ENCODE peak calls at places on chromosomes 3 and 15, in eight cellular contexts. B is HCT116, F is suprapubic skin, K is A549, O is stomach, V is K562, W is IMR-90, H is ovary. I is an unnamed sample. For H3K9me3 and H3K4me1, the result is how much of the 10 kb centered on the place peaks cover.

GRCh38 chr3:8482960-8483665 is 18.5 kb upstream of the LMCD1 start:
- DNase-seq in K (peak), W (peak), V (no peak), O (peak), B (no peak), F (peak), H (peak), I (peak)

GRCh38 chr3:51686056-51686455 is 15.0 kb downstream of the TEX264 start:
- DNase-seq in K (no peak), B (no peak), V (no peak), F (no peak), H (no peak), W (no peak), O (no peak), I (peak)

GRCh38 chr15:98666841-98667240 is 18.5 kb downstream of the IGF1R start:
- DNase-seq in W (no peak), H (no peak), O (no peak), F (no peak), V (no peak), B (no peak), K (no peak), I (no peak)

GRCh38 chr3:46705751-46706572 is 4.8 kb downstream of the TMIE start:
- DNase-seq in V (no peak), W (peak), H (peak), K (no peak), B (no peak), O (no peak), F (peak), I (peak)

GRCh38 chr15:67050522-67051087 is 14.8 kb upstream of the SMAD3 start:
- DNase-seq in W (no peak), K (no peak), F (no peak), O (no peak), B (no peak), H (no peak), V (no peak), I (no peak)

GRCh38 chr15:32866486-32867312 is 148.9 kb downstream of the GREM1 start:
- DNase-seq in W (peak), O (no peak), K (peak), B (no peak), H (no peak), V (no peak), F (no peak), I (no peak)

GRCh38 chr3:146148468-146148931 is 12.5 kb downstream of the PLOD2 start:
- DNase-seq in W (peak), H (no peak), F (no peak), B (no peak), O (no peak), K (no peak), V (no peak), I (no peak)

GRCh38 chr15:77784361-77785292 is 151.9 kb upstream of the LINGO1 start:
- DNase-seq in W (no peak), F (no peak), O (no peak), H (no peak), K (peak), V (peak), B (peak), I (no peak)

GRCh38 chr15:99578809-99579208 is 13.0 kb downstream of the MEF2A start:
- DNase-seq in H (no peak), V (peak), W (no peak), B (no peak), K (no peak), O (no peak), F (no peak), I (no peak)

GRCh38 chr15:52082197-52083036 is 30.2 kb downstream of the BCL2L10 start:
- DNase-seq in F (no peak), H (no peak), W (peak), B (no peak), V (no peak), O (no peak), K (no peak), I (no peak)

GRCh38 chr15:92288755-92289154 is 104.9 kb upstream of the ST8SIA2 start:
- DNase-seq in H (no peak), K (no peak), O (no peak), B (no peak), V (no peak), F (no peak), W (no peak), I (no peak)

GRCh38 chr3:27880969-27881892 is 159.1 kb upstream of the EOMES start:
- DNase-seq in W (no peak), V (no peak), O (no peak), B (no peak), F (no peak), K (no peak), H (no peak), I (no peak)

GRCh38 chr3:181698263-181698944 is 13.3 kb upstream of the SOX2 start:
- DNase-seq in V (no peak), H (no peak), K (no peak), F (no peak), O (no peak), B (no peak), W (no peak), I (no peak)

GRCh38 chr3:23071758-23072157 is 131.4 kb upstream of the UBE2E2 start:
- DNase-seq in W (no peak), B (no peak), H (no peak), F (no peak), K (no peak), V (no peak), O (no peak), I (peak)

GRCh38 chr3:55198554-55198953 is 270.7 kb upstream of the LRTM1 start:
- DNase-seq in O (no peak), W (peak), K (no peak), V (no peak), H (no peak), F (no peak), B (no peak), I (no peak)

GRCh38 chr3:13348671-13349396 is 71.3 kb downstream of the NUP210 start:
- DNase-seq in O (no peak), K (no peak), H (no peak), V (no peak), F (no peak), B (no peak), W (peak), I (no peak)

GRCh38 chr15:77538793-77539487 is 93.8 kb downstream of the LINGO1 start:
- DNase-seq in V (no peak), K (no peak), B (no peak), O (peak), W (no peak), H (no peak), F (no peak), I (no peak)

GRCh38 chr3:10526366-10526765 is 21.0 kb upstream of the ATP2B2 start:
- DNase-seq in H (peak), K (no peak), B (no peak), V (no peak), W (no peak), O (peak), F (peak), I (no peak)

DNA sequence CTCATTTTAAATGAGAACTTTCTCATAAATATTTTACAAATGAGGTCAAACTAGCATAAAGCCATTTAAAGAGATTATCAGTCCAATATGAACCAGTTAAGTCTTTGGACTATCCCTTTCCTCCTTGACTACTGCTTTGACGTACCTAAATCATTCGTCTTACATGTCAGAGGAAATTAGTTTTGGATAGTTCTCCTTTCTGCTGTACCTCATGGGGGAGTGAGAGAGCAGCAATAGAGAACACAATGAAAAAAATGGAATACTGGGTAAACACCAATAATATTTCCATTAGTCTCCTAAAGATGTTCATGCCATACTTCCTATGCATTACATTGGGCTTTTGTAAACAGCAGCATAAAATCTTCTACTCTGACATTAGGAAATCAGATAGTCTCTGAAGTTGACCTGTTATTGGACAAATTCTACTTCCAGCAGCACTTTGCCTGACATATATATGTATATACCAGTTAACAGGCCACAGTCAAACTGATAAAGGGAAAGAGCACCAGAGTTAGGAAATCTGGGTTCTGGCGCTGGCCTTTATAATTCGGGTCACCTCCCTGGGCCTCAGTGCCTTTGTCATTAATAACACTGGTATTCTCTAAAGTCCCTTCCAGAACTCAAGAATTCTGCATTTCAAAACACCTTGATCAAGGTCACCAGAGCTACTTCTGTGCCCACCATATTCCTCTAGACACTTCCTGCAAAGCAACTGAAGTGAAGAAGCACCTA is 26.8 kb downstream of the TIMMDC1 start:
- DNase-seq in K (no peak), W (no peak), V (peak), H (no peak), B (no peak), O (no peak), F (no peak), I (no peak)
- H3K9me3 ChIP-seq in K (under half), W (under half), V (under half), H (under half), B (under half), O (under half), F (under half), I (under half)

DNA sequence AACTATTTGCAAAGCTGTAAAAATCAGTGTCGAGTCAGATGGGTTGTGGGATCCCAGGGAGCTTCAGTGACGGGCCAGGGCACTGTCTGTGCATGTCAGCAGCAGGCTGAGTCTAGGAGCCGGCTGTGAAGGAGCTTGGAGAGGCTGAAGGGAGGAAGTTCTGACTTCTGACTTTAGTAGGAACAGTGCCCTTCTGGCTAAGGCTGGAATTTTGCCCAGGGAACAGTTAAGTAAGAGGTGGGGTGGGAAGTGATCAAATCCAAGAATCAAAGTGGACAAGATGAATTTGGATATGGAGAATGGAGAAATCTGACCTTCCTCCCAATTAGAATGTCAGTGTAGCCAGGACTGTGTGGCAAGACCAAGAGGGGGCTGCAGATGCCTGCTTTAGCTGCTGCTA is 77.9 kb downstream of the ABHD5 start:
- DNase-seq in W (peak), O (no peak), K (no peak), V (no peak), B (no peak), H (no peak), F (peak), I (no peak)
- TF ChIP-seq POLR2A in W (no peak), O (no peak), K (no peak), V (no peak), B (no peak), H (no peak), F (no peak), I (no peak)

DNA sequence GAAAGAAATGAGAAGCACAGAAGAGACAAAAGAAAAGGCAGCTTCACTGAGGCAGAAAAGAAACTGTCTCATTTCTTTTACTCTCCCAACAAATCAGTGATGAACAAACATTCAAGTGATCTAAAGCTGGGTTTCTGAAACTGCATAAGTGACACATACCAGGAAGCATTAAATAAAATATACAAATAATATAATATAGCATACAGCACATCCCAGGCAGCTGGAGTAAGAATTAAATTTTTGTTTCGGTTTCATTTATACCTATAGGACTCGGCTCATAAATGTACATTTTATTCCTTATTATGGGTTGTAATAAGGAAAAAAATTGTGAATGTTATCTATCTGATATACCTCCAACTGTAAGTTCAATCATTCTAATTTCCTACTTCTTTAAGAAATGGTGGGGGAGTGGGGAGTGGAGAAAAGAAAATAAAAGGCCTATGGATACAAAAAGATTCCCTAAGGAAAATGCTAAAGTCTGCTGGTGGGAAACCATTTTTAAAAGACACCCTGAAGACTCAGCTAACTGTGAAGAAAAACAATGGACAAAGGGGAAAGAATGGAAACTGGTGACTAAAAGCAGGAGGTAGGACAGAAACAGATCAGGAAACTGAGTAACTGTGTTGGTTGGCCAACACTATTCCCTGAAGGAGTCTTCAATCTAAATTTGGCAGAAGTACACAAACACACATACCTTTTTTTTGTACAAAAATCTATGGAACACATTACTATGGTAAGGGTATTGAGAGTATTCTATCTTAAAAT is 156.7 kb downstream of the TBC1D5 start:
- DNase-seq in W (peak), O (no peak), K (no peak), V (no peak), B (no peak), F (no peak), H (no peak), I (no peak)
- H3K4me1 ChIP-seq in W (under half), O (under half), K (under half), V (under half), B (under half), F (under half), H (under half), I (under half)

DNA sequence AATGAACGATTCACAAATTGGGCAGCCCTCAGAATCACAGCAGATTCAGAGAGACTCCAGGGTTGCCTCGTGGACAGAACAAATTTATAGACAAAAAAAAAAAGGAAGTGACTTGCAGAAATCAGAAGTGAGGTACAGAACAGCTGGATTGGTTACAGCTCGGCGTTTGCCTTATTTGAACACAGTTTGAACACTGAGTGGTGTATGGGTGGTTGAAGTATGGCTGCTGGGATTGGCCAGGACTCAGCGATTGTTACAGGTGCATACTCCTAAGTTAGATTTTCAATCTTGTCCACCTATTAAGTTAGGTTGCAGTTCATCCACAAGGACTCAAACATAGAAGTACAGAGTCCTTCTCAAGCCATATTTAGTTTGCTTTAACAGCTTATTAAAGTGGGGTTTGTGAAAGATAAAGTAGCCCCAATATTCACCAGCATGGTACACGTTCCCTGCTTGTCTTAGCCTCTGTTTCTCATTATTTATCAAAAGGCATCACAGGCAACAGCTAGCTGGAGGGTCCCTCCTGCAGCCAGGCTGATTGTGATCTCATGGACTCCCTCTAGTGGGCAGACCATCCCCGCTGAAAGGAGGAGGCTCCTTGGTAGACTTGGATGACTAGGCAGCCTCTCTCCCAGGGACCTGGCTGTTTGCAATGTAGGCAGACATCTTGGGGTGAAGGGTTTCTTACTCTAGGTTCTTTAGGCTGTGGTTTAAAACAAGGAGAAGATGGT is 17.6 kb upstream of the ALDH1L1 start:
- DNase-seq in W (peak), B (peak), H (peak), F (no peak), K (peak), V (peak), O (peak), I (peak)
- H3K9me3 ChIP-seq in W (under half), B (under half), H (under half), F (under half), K (under half), V (under half), O (under half), I (under half)

I was measured in heart left ventricle.